ENCODE peak calls at places on chromosomes 11 and 22, in seven cellular contexts. One of them, this sample, is unnamed.
A peak's percentile ranks its signal among the peaks of the same experiment; 100 is the strongest.

GRCh38 chr11:38006466-38006865 is 1408.4 kb upstream of the RAG2 start:
- DNase-seq in amniotic stem cell: no peak
- DNase-seq in stimulated activated CD4-positive, alpha-beta T cell treated with anti-CD3 and anti-CD28 coated beads, TNF-alpha, amount 100 ng/mL, for 48 hours: no peak
- DNase-seq in mesothelial cell of epicardium: no peak
- DNase-seq in HS-5: no peak
- DNase-seq in mucosa of gallbladder: no peak
- DNase-seq in GOT3: no peak
- DNase-seq in this sample: no peak

GRCh38 chr11:126146454-126147192 is 64.8 kb downstream of the RPUSD4 start:
- DNase-seq in mucosa of gallbladder: no peak
- DNase-seq in stimulated activated CD4-positive, alpha-beta T cell treated with anti-CD3 and anti-CD28 coated beads, TNF-alpha, amount 100 ng/mL, for 48 hours: no peak
- DNase-seq in GOT3: no peak
- DNase-seq in mesothelial cell of epicardium: no peak
- DNase-seq in HS-5: no peak
- DNase-seq in amniotic stem cell: no peak
- DNase-seq in this sample: no peak

GRCh38 chr11:85133636-85134035 is 493.5 kb downstream of the DLG2 start:
- DNase-seq in HS-5: no peak
- DNase-seq in amniotic stem cell: no peak
- DNase-seq in GOT3: no peak
- DNase-seq in stimulated activated CD4-positive, alpha-beta T cell treated with anti-CD3 and anti-CD28 coated beads, TNF-alpha, amount 100 ng/mL, for 48 hours: no peak
- DNase-seq in mesothelial cell of epicardium: no peak
- DNase-seq in mucosa of gallbladder: no peak
- DNase-seq in this sample: no peak

GRCh38 chr11:117328414-117329010 is 858 bp downstream of the CEP164 start:
- DNase-seq in HS-5: peak; percentile 5
- DNase-seq in stimulated activated CD4-positive, alpha-beta T cell treated with anti-CD3 and anti-CD28 coated beads, TNF-alpha, amount 100 ng/mL, for 48 hours: no peak
- DNase-seq in GOT3: no peak
- DNase-seq in mesothelial cell of epicardium: no peak
- DNase-seq in amniotic stem cell: no peak
- DNase-seq in mucosa of gallbladder: peak; percentile 29
- DNase-seq in this sample: no peak

GRCh38 chr22:30865656-30866055 is 102.9 kb downstream of the MORC2 start:
- DNase-seq in amniotic stem cell: no peak
- DNase-seq in HS-5: no peak
- DNase-seq in GOT3: no peak
- DNase-seq in mesothelial cell of epicardium: no peak
- DNase-seq in stimulated activated CD4-positive, alpha-beta T cell treated with anti-CD3 and anti-CD28 coated beads, TNF-alpha, amount 100 ng/mL, for 48 hours: no peak
- DNase-seq in mucosa of gallbladder: no peak
- DNase-seq in this sample: peak; percentile 70

GRCh38 chr11:61714316-61714715 is 34.1 kb downstream of the DAGLA start:
- DNase-seq in amniotic stem cell: no peak
- DNase-seq in mucosa of gallbladder: no peak
- DNase-seq in stimulated activated CD4-positive, alpha-beta T cell treated with anti-CD3 and anti-CD28 coated beads, TNF-alpha, amount 100 ng/mL, for 48 hours: no peak
- DNase-seq in HS-5: no peak
- DNase-seq in GOT3: no peak
- DNase-seq in mesothelial cell of epicardium: no peak
- DNase-seq in this sample: no peak

GRCh38 chr22:39527481-39527961 is 5.0 kb downstream of the RPS19BP1 start:
- DNase-seq in HS-5: no peak
- DNase-seq in mucosa of gallbladder: peak; percentile 56
- DNase-seq in stimulated activated CD4-positive, alpha-beta T cell treated with anti-CD3 and anti-CD28 coated beads, TNF-alpha, amount 100 ng/mL, for 48 hours: no peak
- DNase-seq in amniotic stem cell: no peak
- DNase-seq in GOT3: no peak
- DNase-seq in mesothelial cell of epicardium: no peak
- DNase-seq in this sample: no peak

GRCh38 chr22:42277988-42278776 is 7.7 kb upstream of the TCF20 start:
- DNase-seq in mucosa of gallbladder: no peak
- DNase-seq in stimulated activated CD4-positive, alpha-beta T cell treated with anti-CD3 and anti-CD28 coated beads, TNF-alpha, amount 100 ng/mL, for 48 hours: no peak
- DNase-seq in mesothelial cell of epicardium: no peak
- DNase-seq in HS-5: no peak
- DNase-seq in GOT3: no peak
- DNase-seq in amniotic stem cell: no peak
- DNase-seq in this sample: peak; percentile 52

GRCh38 chr11:105588001-105588400 is 21.9 kb upstream of the GRIA4 start:
- DNase-seq in mucosa of gallbladder: no peak
- DNase-seq in GOT3: no peak
- DNase-seq in amniotic stem cell: peak; percentile 16
- DNase-seq in HS-5: no peak
- DNase-seq in mesothelial cell of epicardium: no peak
- DNase-seq in stimulated activated CD4-positive, alpha-beta T cell treated with anti-CD3 and anti-CD28 coated beads, TNF-alpha, amount 100 ng/mL, for 48 hours: no peak
- DNase-seq in this sample: no peak

GRCh38 chr11:84452211-84452610 is 1166.0 kb upstream of the CCDC90B start:
- DNase-seq in stimulated activated CD4-positive, alpha-beta T cell treated with anti-CD3 and anti-CD28 coated beads, TNF-alpha, amount 100 ng/mL, for 48 hours: no peak
- DNase-seq in GOT3: no peak
- DNase-seq in amniotic stem cell: no peak
- DNase-seq in mesothelial cell of epicardium: no peak
- DNase-seq in mucosa of gallbladder: no peak
- DNase-seq in HS-5: no peak
- DNase-seq in this sample: no peak

GRCh38 chr11:127493330-127493729 is 492.8 kb upstream of the KIRREL3 start:
- DNase-seq in HS-5: no peak
- DNase-seq in stimulated activated CD4-positive, alpha-beta T cell treated with anti-CD3 and anti-CD28 coated beads, TNF-alpha, amount 100 ng/mL, for 48 hours: no peak
- DNase-seq in mucosa of gallbladder: no peak
- DNase-seq in mesothelial cell of epicardium: no peak
- DNase-seq in GOT3: no peak
- DNase-seq in amniotic stem cell: no peak
- DNase-seq in this sample: no peak

GRCh38 chr11:36753960-36754359 is 155.9 kb upstream of the RAG2 start:
- DNase-seq in mesothelial cell of epicardium: no peak
- DNase-seq in stimulated activated CD4-positive, alpha-beta T cell treated with anti-CD3 and anti-CD28 coated beads, TNF-alpha, amount 100 ng/mL, for 48 hours: no peak
- DNase-seq in HS-5: no peak
- DNase-seq in amniotic stem cell: no peak
- DNase-seq in GOT3: no peak
- DNase-seq in mucosa of gallbladder: no peak
- DNase-seq in this sample: no peak

GRCh38 chr11:128098840-128099239 is 488.5 kb downstream of the ETS1 start:
- DNase-seq in amniotic stem cell: no peak
- DNase-seq in HS-5: no peak
- DNase-seq in stimulated activated CD4-positive, alpha-beta T cell treated with anti-CD3 and anti-CD28 coated beads, TNF-alpha, amount 100 ng/mL, for 48 hours: no peak
- DNase-seq in mucosa of gallbladder: no peak
- DNase-seq in GOT3: no peak
- DNase-seq in mesothelial cell of epicardium: no peak
- DNase-seq in this sample: no peak

GRCh38 chr22:37696657-37697539 is at the start of gene TRIOBP:
- DNase-seq in amniotic stem cell: peak; percentile 97
- DNase-seq in GOT3: peak; percentile 92
- DNase-seq in stimulated activated CD4-positive, alpha-beta T cell treated with anti-CD3 and anti-CD28 coated beads, TNF-alpha, amount 100 ng/mL, for 48 hours: peak; percentile 88
- DNase-seq in HS-5: peak; percentile 79
- DNase-seq in mesothelial cell of epicardium: peak; percentile 92
- DNase-seq in mucosa of gallbladder: peak; percentile 91
- DNase-seq in this sample: peak; percentile 96

GRCh38 chr11:119729581-119730346 is 764 bp upstream of the NECTIN1 start:
- DNase-seq in mesothelial cell of epicardium: no peak
- DNase-seq in GOT3: no peak
- DNase-seq in amniotic stem cell: no peak
- DNase-seq in mucosa of gallbladder: peak; percentile 56
- DNase-seq in stimulated activated CD4-positive, alpha-beta T cell treated with anti-CD3 and anti-CD28 coated beads, TNF-alpha, amount 100 ng/mL, for 48 hours: no peak
- DNase-seq in HS-5: no peak
- DNase-seq in this sample: peak; percentile 87

GRCh38 chr11:74680703-74681531 is 50.3 kb downstream of the CHRDL2 start:
- DNase-seq in amniotic stem cell: no peak
- DNase-seq in stimulated activated CD4-positive, alpha-beta T cell treated with anti-CD3 and anti-CD28 coated beads, TNF-alpha, amount 100 ng/mL, for 48 hours: no peak
- DNase-seq in mucosa of gallbladder: no peak
- DNase-seq in HS-5: no peak
- DNase-seq in GOT3: no peak
- DNase-seq in mesothelial cell of epicardium: peak; percentile 36
- DNase-seq in this sample: peak; percentile 47

GRCh38 chr11:77409046-77409445 is 64.8 kb downstream of the PAK1 start:
- DNase-seq in mucosa of gallbladder: no peak
- DNase-seq in HS-5: no peak
- DNase-seq in amniotic stem cell: no peak
- DNase-seq in mesothelial cell of epicardium: no peak
- DNase-seq in GOT3: no peak
- DNase-seq in stimulated activated CD4-positive, alpha-beta T cell treated with anti-CD3 and anti-CD28 coated beads, TNF-alpha, amount 100 ng/mL, for 48 hours: no peak
- DNase-seq in this sample: no peak

GRCh38 chr22:49948958-49949913 is 11.3 kb upstream of the PIM3 start:
- DNase-seq in stimulated activated CD4-positive, alpha-beta T cell treated with anti-CD3 and anti-CD28 coated beads, TNF-alpha, amount 100 ng/mL, for 48 hours: no peak
- DNase-seq in amniotic stem cell: no peak
- DNase-seq in mesothelial cell of epicardium: no peak
- DNase-seq in HS-5: no peak
- DNase-seq in mucosa of gallbladder: peak; percentile 84
- DNase-seq in GOT3: no peak
- DNase-seq in this sample: no peak

GRCh38 chr11:67255353-67255752 is 10.9 kb upstream of the GRK2 start:
- DNase-seq in mesothelial cell of epicardium: no peak
- DNase-seq in amniotic stem cell: no peak
- DNase-seq in GOT3: no peak
- DNase-seq in HS-5: no peak
- DNase-seq in stimulated activated CD4-positive, alpha-beta T cell treated with anti-CD3 and anti-CD28 coated beads, TNF-alpha, amount 100 ng/mL, for 48 hours: no peak
- DNase-seq in mucosa of gallbladder: no peak
- DNase-seq in this sample: no peak

GRCh38 chr11:68150029-68150428 is 28.8 kb upstream of the CHKA start:
- DNase-seq in amniotic stem cell: no peak
- DNase-seq in stimulated activated CD4-positive, alpha-beta T cell treated with anti-CD3 and anti-CD28 coated beads, TNF-alpha, amount 100 ng/mL, for 48 hours: no peak
- DNase-seq in mucosa of gallbladder: no peak
- DNase-seq in HS-5: no peak
- DNase-seq in mesothelial cell of epicardium: no peak
- DNase-seq in GOT3: no peak
- DNase-seq in this sample: no peak

GRCh38 chr22:22167791-22168189 is 76.8 kb upstream of the VPREB1 start:
- DNase-seq in amniotic stem cell: no peak
- DNase-seq in GOT3: no peak
- DNase-seq in stimulated activated CD4-positive, alpha-beta T cell treated with anti-CD3 and anti-CD28 coated beads, TNF-alpha, amount 100 ng/mL, for 48 hours: no peak
- DNase-seq in mesothelial cell of epicardium: no peak
- DNase-seq in HS-5: no peak
- DNase-seq in mucosa of gallbladder: no peak
- DNase-seq in this sample: no peak

GRCh38 chr22:41943661-41944209 is 3.2 kb downstream of the CENPM start:
- DNase-seq in stimulated activated CD4-positive, alpha-beta T cell treated with anti-CD3 and anti-CD28 coated beads, TNF-alpha, amount 100 ng/mL, for 48 hours: no peak
- DNase-seq in mucosa of gallbladder: no peak
- DNase-seq in mesothelial cell of epicardium: no peak
- DNase-seq in GOT3: no peak
- DNase-seq in HS-5: no peak
- DNase-seq in amniotic stem cell: no peak
- DNase-seq in this sample: no peak

GRCh38 chr22:19035474-19036228 is 86.6 kb downstream of the DGCR2 start:
- DNase-seq in mesothelial cell of epicardium: no peak
- DNase-seq in mucosa of gallbladder: no peak
- DNase-seq in amniotic stem cell: no peak
- DNase-seq in stimulated activated CD4-positive, alpha-beta T cell treated with anti-CD3 and anti-CD28 coated beads, TNF-alpha, amount 100 ng/mL, for 48 hours: no peak
- DNase-seq in HS-5: no peak
- DNase-seq in GOT3: no peak
- DNase-seq in this sample: peak; percentile 55

GRCh38 chr22:35664955-35665577 is 16.8 kb downstream of the APOL6 start:
- DNase-seq in GOT3: no peak
- DNase-seq in HS-5: no peak
- DNase-seq in mesothelial cell of epicardium: no peak
- DNase-seq in mucosa of gallbladder: no peak
- DNase-seq in amniotic stem cell: no peak
- DNase-seq in stimulated activated CD4-positive, alpha-beta T cell treated with anti-CD3 and anti-CD28 coated beads, TNF-alpha, amount 100 ng/mL, for 48 hours: no peak
- DNase-seq in this sample: no peak

GRCh38 chr22:30198152-30198845 is 48.3 kb downstream of the LIF start:
- DNase-seq in amniotic stem cell: no peak
- DNase-seq in HS-5: no peak
- DNase-seq in stimulated activated CD4-positive, alpha-beta T cell treated with anti-CD3 and anti-CD28 coated beads, TNF-alpha, amount 100 ng/mL, for 48 hours: no peak
- DNase-seq in mesothelial cell of epicardium: no peak
- DNase-seq in mucosa of gallbladder: no peak
- DNase-seq in GOT3: no peak
- DNase-seq in this sample: no peak

GRCh38 chr11:66068154-66068821 is 1.8 kb upstream of the PACS1 start:
- DNase-seq in HS-5: no peak
- DNase-seq in mucosa of gallbladder: peak; percentile 67
- DNase-seq in stimulated activated CD4-positive, alpha-beta T cell treated with anti-CD3 and anti-CD28 coated beads, TNF-alpha, amount 100 ng/mL, for 48 hours: peak; percentile 57
- DNase-seq in mesothelial cell of epicardium: peak; percentile 87
- DNase-seq in GOT3: no peak
- DNase-seq in amniotic stem cell: peak; percentile 41
- DNase-seq in this sample: no peak

GRCh38 chr11:12005476-12005875 is 3.0 kb downstream of the DKK3 start:
- DNase-seq in HS-5: no peak
- DNase-seq in mucosa of gallbladder: no peak
- DNase-seq in GOT3: no peak
- DNase-seq in mesothelial cell of epicardium: no peak
- DNase-seq in amniotic stem cell: no peak
- DNase-seq in stimulated activated CD4-positive, alpha-beta T cell treated with anti-CD3 and anti-CD28 coated beads, TNF-alpha, amount 100 ng/mL, for 48 hours: no peak
- DNase-seq in this sample: no peak

This sample was measured in suprapubic skin.